ENCODE peak calls at places on chromosomes 4 and X, in six cellular contexts. R is fibroblast of lung, Q is neural progenitor cell, K is A549, Y is pancreas, I is ascending aorta. X is an unnamed sample. For H3K4me1, the result is how much of the 10 kb centered on the place peaks cover.

GRCh38 chrX:50903387-50904027 is 7.0 kb upstream of the BMP15 start:
- DNase-seq in R (peak), Q (peak), K (peak), Y (peak), I (no peak), X (no peak)

GRCh38 chr4:1053080-1053661 is 41.7 kb downstream of the FGFRL1 start:
- DNase-seq in R (peak), Q (peak), K (no peak), Y (peak), I (no peak), X (peak)

GRCh38 chrX:3713225-3713936 is at the start of gene PRKX:
- DNase-seq in R (peak), Q (peak), K (peak), Y (peak), I (no peak), X (peak)

GRCh38 chrX:143994206-143994605 is 110.3 kb downstream of the UBE2NL start:
- DNase-seq in R (no peak), Q (no peak), K (no peak), Y (no peak), I (no peak), X (no peak)

GRCh38 chr4:7904942-7905341 is 34.7 kb downstream of the AFAP1 start:
- DNase-seq in R (peak), Q (no peak), K (peak), Y (no peak), I (no peak), X (no peak)

GRCh38 chr4:116066711-116067245 is 953.4 kb upstream of the NDST4 start:
- DNase-seq in R (no peak), Q (no peak), K (no peak), Y (no peak), I (no peak), X (no peak)

GRCh38 chr4:67770422-67770821 is 16.2 kb upstream of the GNRHR start:
- DNase-seq in R (no peak), Q (peak), K (no peak), Y (no peak), I (no peak), X (no peak)

GRCh38 chrX:58025979-58026378 is 115.7 kb upstream of the ZXDA start:
- DNase-seq in R (peak), Q (peak), K (peak), Y (peak), I (no peak), X (no peak)

GRCh38 chrX:1465261-1466231 is 12.8 kb upstream of the ASMTL start:
- DNase-seq in R (no peak), Q (no peak), K (no peak), Y (no peak), I (no peak), X (peak)

GRCh38 chr4:94546949-94547348 is 95.2 kb downstream of the PDLIM5 start:
- DNase-seq in R (no peak), Q (no peak), K (no peak), Y (no peak), I (no peak), X (no peak)

GRCh38 chr4:75653845-75654503 is 19.2 kb downstream of the G3BP2 start:
- DNase-seq in R (peak), Q (peak), K (peak), Y (no peak), I (no peak), X (no peak)

GRCh38 chrX:30673405-30673804 is 20.2 kb downstream of the GK start:
- DNase-seq in R (no peak), Q (no peak), K (no peak), Y (no peak), I (no peak), X (no peak)

GRCh38 chrX:39766085-39766726 is 331.6 kb downstream of the BCOR start:
- DNase-seq in R (no peak), Q (no peak), K (no peak), Y (no peak), I (no peak), X (no peak)

GRCh38 chr4:156237192-156237591 is 283.5 kb upstream of the CTSO start:
- DNase-seq in R (no peak), Q (no peak), K (no peak), Y (no peak), I (no peak), X (no peak)

GRCh38 chrX:150913511-150913910 is 15.0 kb upstream of the CD99L2 start:
- DNase-seq in R (peak), Q (no peak), K (no peak), Y (no peak), I (no peak), X (no peak)

GRCh38 chrX:123175366-123176122 is 8.5 kb upstream of the GRIA3 start:
- DNase-seq in R (no peak), Q (no peak), K (no peak), Y (no peak), I (no peak), X (no peak)

GRCh38 chrX:31547416-31547815 is 475.6 kb upstream of the FTHL17 start:
- DNase-seq in R (peak), Q (no peak), K (no peak), Y (no peak), I (no peak), X (no peak)

GRCh38 chrX:139933904-139934303 is 1.1 kb upstream of the ATP11C start:
- DNase-seq in R (no peak), Q (no peak), K (peak), Y (peak), I (no peak), X (no peak)

GRCh38 chr4:146121757-146122156 is 53.8 kb upstream of the LSM6 start:
- DNase-seq in R (no peak), Q (no peak), K (no peak), Y (no peak), I (no peak), X (no peak)
- TF ChIP-seq CTCF in R (no peak), Q (no peak), K (no peak), Y (no peak), I (no peak), X (no peak)

GRCh38 chr4:83582289-83582756 is 46.4 kb downstream of the GPAT3 start:
- DNase-seq in R (peak), Q (no peak), K (peak), Y (peak), I (no peak), X (no peak)

GRCh38 chr4:83585982-83586508 is 50.1 kb downstream of the GPAT3 start:
- DNase-seq in R (no peak), Q (no peak), K (no peak), Y (no peak), I (no peak), X (no peak)

GRCh38 chr4:83581411-83582288 is 45.7 kb downstream of the GPAT3 start:
- DNase-seq in R (no peak), Q (no peak), K (peak), Y (no peak), I (no peak), X (no peak)
- H3K4me1 ChIP-seq in R (under half), Q (under half), K (under half), Y (under half), I (under half), X (under half)

DNA sequence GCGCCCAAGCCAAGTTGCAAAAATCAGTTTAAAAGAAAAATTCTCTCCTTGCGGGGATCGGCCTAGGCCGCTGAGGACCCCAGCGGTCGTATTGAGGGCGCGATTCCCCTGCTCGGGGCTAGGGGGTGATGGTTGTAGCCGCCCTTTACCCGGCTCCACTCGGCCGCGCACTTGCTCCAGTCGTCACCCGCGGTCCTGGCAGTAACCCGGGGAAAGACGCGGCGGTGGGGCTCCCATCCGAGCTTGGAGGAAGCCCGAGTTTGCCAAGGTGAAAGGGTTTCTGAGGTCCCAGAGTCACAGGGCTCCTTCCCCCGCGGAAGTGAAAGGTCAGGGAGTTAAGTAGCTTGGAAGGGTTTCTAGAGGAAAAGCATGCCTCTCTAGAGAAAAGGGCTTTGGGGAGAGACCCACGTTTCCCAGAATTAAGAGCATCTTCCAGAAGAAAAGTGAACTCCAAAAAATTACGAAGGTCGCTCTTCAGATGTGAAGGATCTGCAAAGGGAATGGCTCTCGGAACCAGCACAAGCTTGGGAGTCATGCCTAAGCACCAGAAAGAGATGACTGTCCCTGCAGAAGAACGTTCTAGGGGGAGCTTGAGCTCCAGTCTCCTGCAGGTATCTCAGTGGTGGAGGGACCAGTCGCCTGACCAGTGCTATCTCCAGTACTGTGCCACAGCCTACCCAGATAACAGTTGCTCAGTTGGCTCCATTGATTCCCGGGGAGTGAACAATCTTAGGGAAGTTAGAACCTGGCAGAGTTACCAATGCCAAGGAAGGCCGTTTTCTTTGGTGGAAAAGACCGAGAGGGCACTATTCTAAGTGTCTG is 873 bp downstream of the LAP3 start:
- DNase-seq in R (peak), Q (no peak), K (no peak), Y (peak), I (no peak), X (peak)
- TF ChIP-seq CTCF in R (peak), Q (no peak), K (no peak), Y (no peak), I (no peak), X (no peak)

GRCh38 chr4:186688150-186688943 is 35.3 kb downstream of the FAT1 start:
- DNase-seq in R (no peak), Q (peak), K (no peak), Y (no peak), I (no peak), X (no peak)
- H3K4me1 ChIP-seq in R (under half), Q (half or more), K (half or more), Y (under half), I (under half), X (under half)

GRCh38 chr4:186719925-186720694 is 3.5 kb downstream of the FAT1 start:
- DNase-seq in R (peak), Q (peak), K (peak), Y (no peak), I (no peak), X (no peak)
- TF ChIP-seq CTCF in R (peak), Q (peak), K (peak), Y (no peak), I (peak), X (no peak)

GRCh38 chr4:128513664-128514484 is 226.3 kb upstream of the PGRMC2 start:
- DNase-seq in R (peak), Q (no peak), K (no peak), Y (no peak), I (no peak), X (no peak)
- H3K4me1 ChIP-seq in R (under half), Q (under half), K (under half), Y (under half), I (under half), X (under half)

DNA sequence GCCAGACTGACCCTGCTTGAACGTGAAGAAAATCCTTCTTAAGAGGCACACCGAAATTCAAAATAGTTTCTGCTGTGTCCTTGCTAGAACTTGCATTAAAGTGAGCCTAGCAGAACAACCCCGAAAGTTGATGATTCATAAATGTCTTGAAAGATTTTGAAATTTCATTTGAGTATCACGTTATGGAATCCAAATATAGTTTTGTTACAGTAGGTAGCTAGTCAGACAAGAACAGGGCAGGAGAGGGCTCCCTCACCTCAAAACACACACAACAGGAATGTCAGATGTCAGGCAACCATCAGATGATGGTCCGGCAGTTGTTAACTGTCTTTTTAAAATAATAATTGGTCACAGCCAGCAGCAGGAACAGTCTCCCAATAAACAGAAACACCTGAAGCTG is 259.6 kb upstream of the GNPDA2 start:
- DNase-seq in R (no peak), Q (no peak), K (no peak), Y (no peak), I (no peak), X (no peak)
- TF ChIP-seq CTCF in R (no peak), Q (no peak), K (no peak), Y (no peak), I (no peak), X (no peak)

DNA sequence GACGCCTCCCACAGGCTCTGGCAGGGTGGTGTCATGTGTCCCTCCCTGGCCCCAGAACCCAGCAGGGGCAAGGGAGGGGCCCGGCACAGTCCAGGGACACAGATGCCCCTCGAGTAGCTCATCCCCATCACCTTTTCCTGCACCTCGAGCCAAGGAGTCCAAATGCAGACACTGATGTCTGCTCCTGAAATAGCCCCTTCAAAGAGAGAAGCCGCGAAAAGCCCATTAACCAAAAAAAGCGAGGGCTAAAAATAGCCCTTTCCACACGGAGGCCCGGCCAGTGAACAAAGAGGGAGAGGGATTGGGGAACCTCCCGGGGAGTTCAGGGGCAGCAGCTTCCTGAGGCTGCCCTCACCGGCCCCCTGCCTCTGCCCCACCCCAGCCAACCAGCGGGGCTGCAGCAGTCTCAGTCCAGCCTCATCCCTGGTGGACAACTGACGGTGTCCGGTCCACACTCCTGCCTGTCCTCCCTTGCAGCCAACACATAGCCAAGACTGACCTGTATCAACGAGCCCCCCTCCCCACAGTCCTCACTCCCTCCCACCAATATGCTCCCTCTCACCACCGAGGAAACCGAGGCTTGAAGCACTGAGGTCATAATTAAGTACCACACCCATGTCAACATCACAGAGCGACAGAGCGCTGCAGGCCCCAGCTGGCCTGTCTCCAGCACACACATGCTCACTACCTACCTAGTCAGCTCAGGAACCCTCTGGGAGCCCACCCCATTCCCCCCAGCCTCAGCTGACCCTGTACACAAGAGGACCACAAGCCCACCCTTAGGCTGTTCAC is 23.9 kb downstream of the WDR1 start:
- DNase-seq in R (no peak), Q (peak), K (no peak), Y (no peak), I (no peak), X (no peak)
- H3K4me1 ChIP-seq in R (under half), Q (under half), K (under half), Y (under half), I (half or more), X (under half)